ENCODE peak calls at places on chromosomes 5 and 9, in five cellular contexts. One of them, this sample, is unnamed.

GRCh38 chr9:138048184-138048583 is 170.6 kb downstream of the CACNA1B start:
- DNase-seq in endodermal cell: no peak
- DNase-seq in mucosa of descending colon: no peak
- DNase-seq in HuH-7.5: no peak
- DNase-seq in dorsolateral prefrontal cortex: no peak
- DNase-seq in this sample: no peak

GRCh38 chr9:137276757-137277328 is 683 bp upstream of the TOR4A start:
- DNase-seq in endodermal cell: peak; percentile 84
- DNase-seq in mucosa of descending colon: peak; percentile 79
- DNase-seq in HuH-7.5: peak; percentile 68
- DNase-seq in dorsolateral prefrontal cortex: no peak
- DNase-seq in this sample: no peak

GRCh38 chr5:54518146-54519082 is 855 bp downstream of the SNX18 start:
- DNase-seq in endodermal cell: peak; percentile 82
- DNase-seq in mucosa of descending colon: peak; percentile 51
- DNase-seq in HuH-7.5: peak; percentile 44
- DNase-seq in dorsolateral prefrontal cortex: peak; percentile 56
- DNase-seq in this sample: no peak

GRCh38 chr9:34555002-34555348 is 32.2 kb upstream of the ENHO start:
- DNase-seq in endodermal cell: peak; percentile 44
- DNase-seq in mucosa of descending colon: no peak
- DNase-seq in HuH-7.5: no peak
- DNase-seq in dorsolateral prefrontal cortex: no peak
- DNase-seq in this sample: no peak

GRCh38 chr5:175889910-175890684 is 18.7 kb downstream of the CPLX2 start:
- DNase-seq in endodermal cell: no peak
- DNase-seq in mucosa of descending colon: no peak
- DNase-seq in HuH-7.5: no peak
- DNase-seq in dorsolateral prefrontal cortex: no peak
- DNase-seq in this sample: no peak

GRCh38 chr9:14146201-14146890 is 167.6 kb downstream of the NFIB start:
- DNase-seq in endodermal cell: no peak
- DNase-seq in mucosa of descending colon: no peak
- DNase-seq in HuH-7.5: no peak
- DNase-seq in dorsolateral prefrontal cortex: no peak
- DNase-seq in this sample: no peak

GRCh38 chr5:16120579-16120978 is 59.0 kb downstream of the MARCHF11 start:
- DNase-seq in endodermal cell: no peak
- DNase-seq in mucosa of descending colon: no peak
- DNase-seq in HuH-7.5: no peak
- DNase-seq in dorsolateral prefrontal cortex: no peak
- DNase-seq in this sample: no peak

GRCh38 chr9:78234810-78235209 is 1.1 kb upstream of the CEP78 start:
- DNase-seq in endodermal cell: no peak
- DNase-seq in mucosa of descending colon: no peak
- DNase-seq in HuH-7.5: no peak
- DNase-seq in dorsolateral prefrontal cortex: no peak
- DNase-seq in this sample: no peak

GRCh38 chr9:78881295-78881694 is 584.4 kb downstream of the PSAT1 start:
- DNase-seq in endodermal cell: no peak
- DNase-seq in mucosa of descending colon: no peak
- DNase-seq in HuH-7.5: no peak
- DNase-seq in dorsolateral prefrontal cortex: no peak
- DNase-seq in this sample: no peak

GRCh38 chr9:32954642-32955041 is 46.8 kb downstream of the APTX start:
- DNase-seq in endodermal cell: no peak
- DNase-seq in mucosa of descending colon: no peak
- DNase-seq in HuH-7.5: peak; percentile 27
- DNase-seq in dorsolateral prefrontal cortex: no peak
- DNase-seq in this sample: no peak

GRCh38 chr5:72388652-72389051 is 68.5 kb downstream of the PTCD2 start:
- DNase-seq in endodermal cell: no peak
- DNase-seq in mucosa of descending colon: no peak
- DNase-seq in HuH-7.5: no peak
- DNase-seq in dorsolateral prefrontal cortex: no peak
- DNase-seq in this sample: no peak

GRCh38 chr5:6402939-6403338 is 24.6 kb upstream of the MED10 start:
- DNase-seq in endodermal cell: no peak
- DNase-seq in mucosa of descending colon: no peak
- DNase-seq in HuH-7.5: no peak
- DNase-seq in dorsolateral prefrontal cortex: no peak
- DNase-seq in this sample: no peak

GRCh38 chr5:143820451-143820850 is 8.5 kb downstream of the HMHB1 start:
- DNase-seq in endodermal cell: no peak
- DNase-seq in mucosa of descending colon: no peak
- DNase-seq in HuH-7.5: no peak
- DNase-seq in dorsolateral prefrontal cortex: no peak
- DNase-seq in this sample: no peak

GRCh38 chr5:32096891-32097592 is 77.1 kb downstream of the GOLPH3 start:
- DNase-seq in endodermal cell: no peak
- DNase-seq in mucosa of descending colon: no peak
- DNase-seq in HuH-7.5: no peak
- DNase-seq in dorsolateral prefrontal cortex: no peak
- DNase-seq in this sample: no peak

GRCh38 chr9:3920586-3921582 is 379.0 kb downstream of the GLIS3 start:
- DNase-seq in endodermal cell: no peak
- DNase-seq in mucosa of descending colon: no peak
- DNase-seq in HuH-7.5: no peak
- DNase-seq in dorsolateral prefrontal cortex: no peak
- DNase-seq in this sample: no peak

GRCh38 chr5:110321117-110321516 is 405.4 kb downstream of the TMEM232 start:
- DNase-seq in endodermal cell: no peak
- DNase-seq in mucosa of descending colon: no peak
- DNase-seq in HuH-7.5: no peak
- DNase-seq in dorsolateral prefrontal cortex: no peak
- DNase-seq in this sample: no peak

GRCh38 chr5:119743927-119744326 is 114.6 kb downstream of the FAM170A start:
- DNase-seq in endodermal cell: peak; percentile 72
- DNase-seq in mucosa of descending colon: peak; percentile 68
- DNase-seq in HuH-7.5: peak; percentile 10
- DNase-seq in dorsolateral prefrontal cortex: no peak
- DNase-seq in this sample: peak; percentile 35

GRCh38 chr9:95075700-95076099 is 241.8 kb downstream of the FANCC start:
- DNase-seq in endodermal cell: peak; percentile 23
- DNase-seq in mucosa of descending colon: no peak
- DNase-seq in HuH-7.5: no peak
- DNase-seq in dorsolateral prefrontal cortex: no peak
- DNase-seq in this sample: no peak

GRCh38 chr5:124755565-124755964 is 9.1 kb upstream of the ZNF608 start:
- DNase-seq in endodermal cell: no peak
- DNase-seq in mucosa of descending colon: no peak
- DNase-seq in HuH-7.5: no peak
- DNase-seq in dorsolateral prefrontal cortex: peak; percentile 41
- DNase-seq in this sample: no peak

GRCh38 chr9:37363124-37363523 is 59.4 kb upstream of the GRHPR start:
- DNase-seq in endodermal cell: peak; percentile 20
- DNase-seq in mucosa of descending colon: no peak
- DNase-seq in HuH-7.5: no peak
- DNase-seq in dorsolateral prefrontal cortex: no peak
- DNase-seq in this sample: no peak

GRCh38 chr5:138449501-138450239 is 10.8 kb downstream of the REEP2 start:
- DNase-seq in endodermal cell: peak; percentile 97
- DNase-seq in mucosa of descending colon: peak; percentile 93
- DNase-seq in HuH-7.5: peak; percentile 94
- DNase-seq in dorsolateral prefrontal cortex: peak; percentile 85
- DNase-seq in this sample: peak; percentile 58

GRCh38 chr5:178640331-178641045 is 13.6 kb upstream of the CLK4 start:
- DNase-seq in endodermal cell: no peak
- DNase-seq in mucosa of descending colon: no peak
- DNase-seq in HuH-7.5: no peak
- DNase-seq in dorsolateral prefrontal cortex: no peak
- DNase-seq in this sample: no peak

GRCh38 chr9:91837982-91838731 is 111.9 kb downstream of the ROR2 start:
- DNase-seq in endodermal cell: peak; percentile 50
- DNase-seq in mucosa of descending colon: peak; percentile 70
- DNase-seq in HuH-7.5: no peak
- DNase-seq in dorsolateral prefrontal cortex: peak; percentile 34
- DNase-seq in this sample: peak; percentile 82

GRCh38 chr5:159786901-159787691 is 129.2 kb upstream of the ADRA1B start:
- DNase-seq in endodermal cell: no peak
- DNase-seq in mucosa of descending colon: peak; percentile 16
- DNase-seq in HuH-7.5: no peak
- DNase-seq in dorsolateral prefrontal cortex: no peak
- DNase-seq in this sample: no peak

GRCh38 chr5:57171818-57172465 is 1.9 kb upstream of the GPBP1 start:
- DNase-seq in endodermal cell: peak; percentile 53
- DNase-seq in mucosa of descending colon: peak; percentile 30
- DNase-seq in HuH-7.5: no peak
- DNase-seq in dorsolateral prefrontal cortex: no peak
- DNase-seq in this sample: no peak

GRCh38 chr9:94083384-94083783 is 880 bp upstream of the PTPDC1 start:
- DNase-seq in endodermal cell: no peak
- DNase-seq in mucosa of descending colon: no peak
- DNase-seq in HuH-7.5: no peak
- DNase-seq in dorsolateral prefrontal cortex: peak; percentile 40
- DNase-seq in this sample: no peak

GRCh38 chr5:56052735-56053134 is 58.0 kb upstream of the IL6ST start:
- DNase-seq in endodermal cell: no peak
- DNase-seq in mucosa of descending colon: no peak
- DNase-seq in HuH-7.5: no peak
- DNase-seq in dorsolateral prefrontal cortex: no peak
- DNase-seq in this sample: no peak

GRCh38 chr9:37417857-37418618 is 4.5 kb upstream of the GRHPR start:
- DNase-seq in endodermal cell: no peak
- DNase-seq in mucosa of descending colon: no peak
- DNase-seq in HuH-7.5: no peak
- DNase-seq in dorsolateral prefrontal cortex: no peak
- DNase-seq in this sample: no peak

GRCh38 chr5:57841671-57842375 is 359.2 kb upstream of the ACTBL2 start:
- DNase-seq in endodermal cell: peak; percentile 86
- DNase-seq in mucosa of descending colon: no peak
- DNase-seq in HuH-7.5: no peak
- DNase-seq in dorsolateral prefrontal cortex: no peak
- DNase-seq in this sample: no peak

GRCh38 chr5:56460681-56461191 is 227.6 kb upstream of the ANKRD55 start:
- DNase-seq in endodermal cell: no peak
- DNase-seq in mucosa of descending colon: no peak
- DNase-seq in HuH-7.5: no peak
- DNase-seq in dorsolateral prefrontal cortex: no peak
- DNase-seq in this sample: no peak